ENCODE peak calls at places on chromosome 1, in four cellular contexts. C, E, T and Z are unnamed samples.

GRCh38 chr1:63155437-63155836 is 166.9 kb upstream of the FOXD3 start:
- DNase-seq in C (no peak), E (no peak), T (no peak), Z (peak; percentile 41)

GRCh38 chr1:66342707-66343106 is 191.2 kb upstream of the SGIP1 start:
- DNase-seq in C (no peak), E (no peak), T (no peak), Z (no peak)

GRCh38 chr1:118827207-118827606 is 160.9 kb downstream of the TBX15 start:
- DNase-seq in C (no peak), E (no peak), T (no peak), Z (no peak)

GRCh38 chr1:15799928-15800835 is 7.3 kb downstream of the UQCRHL start:
- DNase-seq in C (no peak), E (peak; percentile 31), T (peak; percentile 60), Z (peak; percentile 96)

GRCh38 chr1:30783244-30783915 is 25.8 kb upstream of the LAPTM5 start:
- DNase-seq in C (no peak), E (no peak), T (no peak), Z (no peak)

GRCh38 chr1:193569696-193570269 is 383.4 kb upstream of the B3GALT2 start:
- DNase-seq in C (no peak), E (peak; percentile 91), T (no peak), Z (no peak)

GRCh38 chr1:153534226-153534932 is 1.4 kb downstream of the S100A6 start:
- DNase-seq in C (no peak), E (peak; percentile 50), T (no peak), Z (no peak)

GRCh38 chr1:94612555-94613204 is 71.1 kb upstream of the F3 start:
- DNase-seq in C (no peak), E (no peak), T (no peak), Z (no peak)

GRCh38 chr1:160400284-160400645 is at the start of gene VANGL2:
- DNase-seq in C (peak; percentile 93), E (peak; percentile 41), T (no peak), Z (peak; percentile 91)

GRCh38 chr1:56578963-56579875 is at the start of gene PLPP3:
- DNase-seq in C (peak; percentile 85), E (peak; percentile 94), T (peak; percentile 70), Z (peak; percentile 93)

GRCh38 chr1:44701141-44701573 is 26.6 kb downstream of the ARMH1 start:
- DNase-seq in C (no peak), E (no peak), T (no peak), Z (no peak)

GRCh38 chr1:80153762-80154555 is 1147.4 kb upstream of the ADGRL4 start:
- DNase-seq in C (no peak), E (peak; percentile 32), T (no peak), Z (peak; percentile 29)

GRCh38 chr1:40379785-40380452 is 6.4 kb downstream of the SMAP2 start:
- DNase-seq in C (no peak), E (peak; percentile 65), T (no peak), Z (no peak)

GRCh38 chr1:38055965-38056364 is 9.4 kb upstream of the POU3F1 start:
- DNase-seq in C (no peak), E (no peak), T (no peak), Z (no peak)

GRCh38 chr1:68473060-68473459 is 23.3 kb upstream of the RPE65 start:
- DNase-seq in C (no peak), E (no peak), T (no peak), Z (peak; percentile 18)

GRCh38 chr1:94033849-94034248 is 87.1 kb downstream of the ABCA4 start:
- DNase-seq in C (no peak), E (no peak), T (no peak), Z (no peak)

GRCh38 chr1:62794047-62794446 is 10.1 kb downstream of the ATG4C start:
- DNase-seq in C (no peak), E (no peak), T (no peak), Z (no peak)

GRCh38 chr1:10361515-10361914 is 37.3 kb upstream of the PGD start:
- DNase-seq in C (no peak), E (no peak), T (no peak), Z (no peak)

GRCh38 chr1:205161071-205161470 is 39.3 kb upstream of the RBBP5 start:
- DNase-seq in C (no peak), E (no peak), T (no peak), Z (no peak)

GRCh38 chr1:85692730-85693314 is 15.4 kb downstream of the ZNHIT6 start:
- DNase-seq in C (no peak), E (peak; percentile 78), T (no peak), Z (peak; percentile 11)

GRCh38 chr1:47618830-47619229 is 181.0 kb downstream of the FOXD2 start:
- DNase-seq in C (no peak), E (no peak), T (no peak), Z (peak; percentile 22)

GRCh38 chr1:94417962-94418663 is at the start of gene ABCD3:
- DNase-seq in C (peak; percentile 95), E (peak; percentile 97), T (peak; percentile 59), Z (peak; percentile 97)

GRCh38 chr1:58156124-58156468 is 390.4 kb downstream of the OMA1 start:
- DNase-seq in C (no peak), E (no peak), T (no peak), Z (no peak)

GRCh38 chr1:19204665-19205266 is 5.3 kb downstream of the UBR4 start:
- DNase-seq in C (no peak), E (peak; percentile 41), T (no peak), Z (no peak)

GRCh38 chr1:117952386-117952785 is 22.8 kb downstream of the WDR3 start:
- DNase-seq in C (no peak), E (no peak), T (no peak), Z (no peak)

GRCh38 chr1:240312872-240313271 is 221.2 kb downstream of the FMN2 start:
- DNase-seq in C (no peak), E (peak; percentile 94), T (no peak), Z (peak; percentile 81)

GRCh38 chr1:13823126-13823880 is 123.3 kb downstream of the PRDM2 start:
- DNase-seq in C (no peak), E (no peak), T (no peak), Z (no peak)

GRCh38 chr1:201181726-201182125 is 8.9 kb upstream of the IGFN1 start:
- DNase-seq in C (no peak), E (no peak), T (no peak), Z (no peak)

GRCh38 chr1:119676571-119677206 is 28.6 kb upstream of the ZNF697 start:
- DNase-seq in C (no peak), E (no peak), T (no peak), Z (peak; percentile 47)

GRCh38 chr1:230414102-230414501 is 12.0 kb downstream of the PGBD5 start:
- DNase-seq in C (no peak), E (no peak), T (no peak), Z (no peak)

DNA sequence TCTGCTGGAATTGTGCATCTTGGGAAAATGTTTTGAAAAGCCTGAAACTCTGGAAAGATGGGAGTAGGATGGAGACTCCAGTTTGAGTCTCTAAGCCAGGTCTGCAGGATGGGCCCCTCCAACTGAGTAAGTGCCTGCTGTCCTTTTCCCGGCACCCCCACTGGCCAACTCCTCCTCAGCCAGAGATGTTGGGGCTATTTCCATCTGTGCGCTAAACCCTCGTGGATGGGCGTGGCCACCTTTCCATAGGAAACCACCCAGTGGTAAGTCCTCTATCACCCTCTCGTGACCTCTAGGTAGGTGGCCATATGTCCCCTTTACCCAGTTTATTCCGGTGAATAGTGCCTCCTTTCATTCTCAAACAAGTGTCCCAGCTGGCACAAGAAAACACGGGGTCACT is 250.9 kb downstream of the TOMM20 start:
- DNase-seq in C (no peak), E (no peak), T (no peak), Z (no peak)
- H3K4me1 ChIP-seq in C (no peaks in the 10 kb centered on the region), E (peaks cover 4% of the 10 kb centered on the region), T (no peaks in the 10 kb centered on the region), Z (no peaks in the 10 kb centered on the region)

GRCh38 chr1:41425369-41425768 is 59.1 kb downstream of the EDN2 start:
- DNase-seq in C (no peak), E (no peak), T (no peak), Z (no peak)

GRCh38 chr1:41428736-41429640 is 55.5 kb downstream of the EDN2 start:
- DNase-seq in C (no peak), E (no peak), T (no peak), Z (no peak)

GRCh38 chr1:41426201-41426890 is 58.1 kb downstream of the EDN2 start:
- DNase-seq in C (no peak), E (no peak), T (no peak), Z (no peak)

GRCh38 chr1:41427943-41428735 is 56.3 kb downstream of the EDN2 start:
- DNase-seq in C (no peak), E (no peak), T (no peak), Z (no peak)

DNA sequence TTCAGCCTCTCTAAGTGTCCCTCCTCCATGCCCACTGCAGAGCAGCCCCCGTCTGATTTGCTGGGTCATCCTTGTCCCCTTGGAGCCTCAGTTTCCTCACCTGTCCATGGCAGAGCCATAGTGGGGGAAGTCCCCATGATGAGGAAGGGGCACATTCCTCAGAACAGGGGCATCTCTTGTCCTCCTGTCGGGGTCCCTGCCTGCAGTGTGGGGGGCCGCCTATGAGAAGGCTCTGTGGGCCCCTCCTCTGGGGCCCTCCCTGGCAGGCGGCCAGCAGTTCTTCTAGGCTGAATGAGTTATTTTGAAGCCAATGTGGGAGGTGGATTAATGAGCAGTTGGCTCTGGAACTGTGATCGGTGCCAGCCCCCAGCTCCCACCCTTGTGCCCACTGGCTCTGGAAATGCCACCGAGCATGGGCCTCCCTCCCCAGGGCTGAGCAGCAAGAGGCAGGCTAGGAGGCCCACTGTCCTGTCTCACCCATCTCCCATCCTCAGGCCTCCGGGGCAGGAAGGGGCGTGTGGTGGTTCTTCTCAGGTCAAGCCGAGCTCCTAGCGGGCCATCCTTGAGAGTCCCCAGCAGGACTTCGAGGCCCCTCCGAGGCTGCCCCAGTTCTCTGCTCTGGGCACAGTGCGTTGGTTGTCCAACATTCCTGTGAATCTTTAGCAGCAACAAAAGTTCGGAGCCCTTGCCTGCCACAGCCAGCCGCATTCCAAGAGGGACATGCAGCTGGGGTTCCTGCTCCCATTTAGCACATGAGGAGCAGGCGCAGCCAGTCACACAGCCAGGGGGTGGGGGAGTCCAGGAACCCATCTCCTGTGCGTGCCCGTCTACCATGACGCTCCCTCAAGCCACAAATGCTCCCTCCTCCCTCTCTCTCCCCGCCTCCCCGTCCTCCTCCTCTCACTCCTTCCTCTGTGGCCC is 57.2 kb downstream of the EDN2 start:
- DNase-seq in C (no peak), E (no peak), T (no peak), Z (no peak)
- H4K8ac ChIP-seq in C (peak overlapping the region; percentile 83), E (no peak overlapping the region), T (no peak overlapping the region), Z (no peak overlapping the region)

DNA sequence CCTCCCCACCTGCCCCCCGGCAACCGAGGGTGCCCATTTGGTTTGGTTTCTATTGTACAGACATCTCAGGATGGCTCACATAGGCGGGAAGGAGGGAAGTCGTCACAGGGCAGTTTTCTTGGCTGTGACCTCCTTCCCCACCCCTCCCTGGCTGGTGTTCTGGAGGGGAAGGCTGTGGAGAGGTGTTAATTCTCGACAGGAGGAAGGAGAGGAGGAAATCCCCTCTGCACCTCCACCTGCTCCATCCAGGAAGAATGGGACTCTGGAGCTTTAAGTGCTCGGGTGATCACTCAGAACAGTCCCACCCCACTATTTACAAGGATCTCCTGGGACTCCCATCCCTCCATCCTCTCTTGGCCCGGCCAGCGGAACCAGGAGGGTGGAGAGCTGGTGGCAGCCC is 7.6 kb downstream of the MEX3A start:
- DNase-seq in C (no peak), E (no peak), T (no peak), Z (peak; percentile 66)
- H3K9ac ChIP-seq in C (no peak overlapping the region), E (no peak overlapping the region), T (peak overlapping the region; percentile 21), Z (peak overlapping the region; percentile 18)

GRCh38 chr1:76939107-76939816 is 72.0 kb downstream of the ST6GALNAC5 start:
- DNase-seq in C (peak; percentile 20), E (peak; percentile 37), T (no peak), Z (no peak)

GRCh38 chr1:76939817-76940216 is 72.5 kb downstream of the ST6GALNAC5 start:
- DNase-seq in C (no peak), E (no peak), T (no peak), Z (no peak)

GRCh38 chr1:76942549-76942948 is 75.3 kb downstream of the ST6GALNAC5 start:
- DNase-seq in C (no peak), E (peak; percentile 76), T (no peak), Z (no peak)

GRCh38 chr1:76938304-76938703 is 71.0 kb downstream of the ST6GALNAC5 start:
- DNase-seq in C (no peak), E (no peak), T (no peak), Z (no peak)

GRCh38 chr1:76940586-76941335 is 73.5 kb downstream of the ST6GALNAC5 start:
- DNase-seq in C (no peak), E (no peak), T (no peak), Z (no peak)
- H3K4me1 ChIP-seq in C (peaks cover 6% of the 10 kb centered on the region), E (peaks cover 2% of the 10 kb centered on the region), T (no peaks in the 10 kb centered on the region), Z (no peaks in the 10 kb centered on the region)